ENCODE peak calls at places on chromosomes 3 and 15, in five cellular contexts. M is AG10803, X is HFF-Myc, I is HepG2, L is heart left ventricle. R is an unnamed sample.

GRCh38 chr15:31456329-31457060 is 129.9 kb downstream of the KLF13 start:
- DNase-seq in M (no peak), X (no peak), I (no peak), L (no peak), R (no peak)

GRCh38 chr15:79408041-79408440 is 24.1 kb upstream of the MINAR1 start:
- DNase-seq in M (peak; percentile 13), X (no peak), I (no peak), L (no peak), R (peak; percentile 7)

GRCh38 chr3:30544811-30545210 is 61.6 kb upstream of the TGFBR2 start:
- DNase-seq in M (peak; percentile 83), X (peak; percentile 90), I (no peak), L (no peak), R (peak; percentile 94)

GRCh38 chr3:183439510-183439909 is 11.1 kb upstream of the MCF2L2 start:
- DNase-seq in M (no peak), X (no peak), I (no peak), L (no peak), R (no peak)

GRCh38 chr3:31688847-31689246 is 156.1 kb downstream of the STT3B start:
- DNase-seq in M (no peak), X (no peak), I (no peak), L (no peak), R (no peak)

GRCh38 chr3:14521611-14522010 is 18.5 kb downstream of the GRIP2 start:
- DNase-seq in M (no peak), X (no peak), I (no peak), L (no peak), R (no peak)

GRCh38 chr15:31511707-31512310 is 185.2 kb downstream of the KLF13 start:
- DNase-seq in M (no peak), X (no peak), I (no peak), L (no peak), R (no peak)

GRCh38 chr3:23826382-23827061 is 20.8 kb downstream of the UBE2E1 start:
- DNase-seq in M (no peak), X (no peak), I (no peak), L (no peak), R (no peak)

GRCh38 chr3:151147299-151147698 is 55.7 kb downstream of the GPR171 start:
- DNase-seq in M (no peak), X (no peak), I (no peak), L (no peak), R (no peak)

GRCh38 chr15:98381446-98381845 is 266.9 kb upstream of the IGF1R start:
- DNase-seq in M (no peak), X (no peak), I (no peak), L (no peak), R (no peak)

GRCh38 chr3:122957707-122958210 is 69.8 kb downstream of the SEMA5B start:
- DNase-seq in M (no peak), X (no peak), I (no peak), L (peak; percentile 54), R (peak; percentile 36)

GRCh38 chr15:70427531-70428120 is 329.9 kb upstream of the TLE3 start:
- DNase-seq in M (no peak), X (no peak), I (no peak), L (no peak), R (peak; percentile 53)

GRCh38 chr3:36648241-36649034 is 115.9 kb downstream of the DCLK3 start:
- DNase-seq in M (peak; percentile 99), X (peak; percentile 66), I (no peak), L (no peak), R (peak; percentile 80)

GRCh38 chr3:15708882-15709677 is 88.7 kb downstream of the ANKRD28 start:
- DNase-seq in M (peak; percentile 74), X (no peak), I (no peak), L (no peak), R (peak; percentile 82)

GRCh38 chr3:44845528-44846520 is 15.9 kb upstream of the TMEM42 start:
- DNase-seq in M (peak; percentile 35), X (no peak), I (no peak), L (peak; percentile 73), R (peak; percentile 88)

GRCh38 chr3:158384019-158384418 is 187.0 kb upstream of the MLF1 start:
- DNase-seq in M (no peak), X (no peak), I (no peak), L (no peak), R (no peak)

GRCh38 chr3:15845475-15845874 is 47.7 kb upstream of the ANKRD28 start:
- DNase-seq in M (no peak), X (no peak), I (no peak), L (no peak), R (no peak)

GRCh38 chr15:80072285-80072684 is 12.8 kb downstream of the ZFAND6 start:
- DNase-seq in M (peak; percentile 87), X (peak; percentile 87), I (peak; percentile 91), L (no peak), R (peak; percentile 95)

GRCh38 chr3:53104762-53105161 is 25.5 kb downstream of the RFT1 start:
- DNase-seq in M (peak; percentile 21), X (no peak), I (no peak), L (no peak), R (no peak)

GRCh38 chr3:13839766-13840340 is 40.0 kb downstream of the WNT7A start:
- DNase-seq in M (no peak), X (no peak), I (no peak), L (no peak), R (no peak)

GRCh38 chr3:155739154-155739553 is 5.7 kb downstream of the PLCH1 start:
- DNase-seq in M (peak; percentile 21), X (no peak), I (peak; percentile 43), L (no peak), R (no peak)

DNA sequence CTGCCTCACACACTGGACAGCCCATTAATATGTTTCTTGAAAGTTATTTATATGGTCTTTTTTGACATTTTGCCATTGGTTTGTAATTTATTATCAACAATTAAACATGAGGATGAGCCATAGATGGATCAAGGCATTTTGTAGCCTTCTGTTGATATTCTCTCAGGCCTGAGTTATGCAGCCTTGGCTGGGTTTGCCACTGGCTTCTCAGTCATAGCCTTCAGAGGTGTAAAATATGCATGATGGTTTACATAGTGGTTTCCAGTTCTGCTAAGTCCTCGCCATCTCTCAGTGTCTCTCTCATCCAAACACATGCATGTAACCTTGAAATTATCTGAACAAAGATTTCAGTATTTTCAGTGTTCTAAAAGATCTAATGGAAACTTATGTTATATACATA is 997.3 kb downstream of the DIPK2A start:
- DNase-seq in M (no peak), X (no peak), I (no peak), L (no peak), R (no peak)
- H3K4me3 ChIP-seq in M (no peak overlapping the region), X (no peak overlapping the region), I (no peak overlapping the region), L (no peak overlapping the region), R (no peak overlapping the region)

DNA sequence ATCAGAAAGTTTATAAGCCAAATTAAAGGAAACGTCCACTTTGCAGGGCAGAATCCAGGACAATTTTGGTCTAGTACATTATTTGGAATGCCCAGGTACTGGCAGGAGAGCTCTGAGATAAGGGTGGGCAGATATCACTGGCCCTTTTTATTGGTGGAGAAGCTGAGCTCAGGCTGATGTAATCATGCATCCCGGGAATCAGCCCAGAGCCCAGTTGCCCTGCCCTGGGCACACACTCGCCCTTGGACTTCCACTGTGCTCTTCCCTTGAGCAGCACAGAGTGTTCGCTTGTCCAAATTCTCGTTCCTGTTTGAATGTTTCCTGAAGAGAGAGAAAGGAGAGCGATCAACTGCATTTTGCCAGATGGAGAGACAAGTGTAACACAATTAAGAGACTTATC is 3.7 kb downstream of the AQP9 start:
- DNase-seq in M (no peak), X (no peak), I (no peak), L (no peak), R (no peak)
- TF ChIP-seq CTCF in M (no peak), X (no peak), I (no peak), L (no peak), R (no peak)

GRCh38 chr3:127751782-127752181 is 70.5 kb downstream of the MGLL start:
- DNase-seq in M (no peak), X (no peak), I (no peak), L (no peak), R (no peak)
- H3K4me3 ChIP-seq in M (no peak overlapping the region), X (no peak overlapping the region), I (no peak overlapping the region), L (no peak overlapping the region), R (no peak overlapping the region)

GRCh38 chr15:50685191-50685975 is 1.2 kb downstream of the TRPM7 start:
- DNase-seq in M (no peak), X (no peak), I (no peak), L (no peak), R (peak; percentile 29)
- TF ChIP-seq CTCF in M (peak; percentile 30), X (peak; percentile 4), I (no peak), L (peak; percentile 8), R (peak; percentile 15)

DNA sequence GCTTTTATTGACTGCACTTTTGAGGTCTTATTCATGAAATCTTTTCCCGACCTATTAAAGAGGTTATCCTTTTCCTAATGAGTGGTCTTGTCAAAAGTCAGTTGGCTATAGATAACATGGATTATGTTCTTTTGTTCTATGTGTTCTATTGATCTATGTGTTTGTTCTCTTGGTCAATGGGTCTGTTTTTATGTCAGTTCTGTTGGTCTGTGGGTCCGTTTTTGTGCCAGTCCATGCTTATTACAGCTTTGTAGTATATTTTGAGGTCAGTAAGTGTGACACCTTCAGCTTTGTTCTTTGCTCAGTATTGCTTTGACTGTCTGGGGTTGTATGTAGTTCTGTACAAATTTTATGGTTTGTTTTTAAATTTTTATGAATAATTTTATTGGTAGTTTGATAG is 7.8 kb downstream of the TFG start:
- DNase-seq in M (no peak), X (no peak), I (no peak), L (no peak), R (no peak)
- H3K4me3 ChIP-seq in M (no peak overlapping the region), X (no peak overlapping the region), I (no peak overlapping the region), L (no peak overlapping the region), R (no peak overlapping the region)

R was measured in fibroblast of pulmonary artery.